ENCODE peak calls at places on chromosomes 13 and 19, in seven cellular contexts. X is mammary epithelial cell, F is mesenchymal stem cell, H is DND-41, S is K562, I is PC-9, D is fibroblast of lung. A is an unnamed sample. For H3K4me1, the result is how much of the 10 kb centered on the place peaks cover.

GRCh38 chr13:109344552-109345157 is 441.7 kb downstream of the IRS2 start:
- DNase-seq in D (peak), F (peak), S (no peak), H (no peak), I (no peak), X (peak), A (no peak)

GRCh38 chr13:45695198-45695730 is 6.9 kb upstream of the CBY2 start:
- DNase-seq in H (no peak), S (no peak), I (no peak), D (peak), X (no peak), F (no peak), A (no peak)

GRCh38 chr19:3683405-3683865 is 16.8 kb downstream of the PIP5K1C start:
- DNase-seq in F (peak), X (no peak), H (no peak), D (peak), S (peak), I (no peak), A (no peak)

GRCh38 chr13:47901451-47901850 is 99.6 kb downstream of the SUCLA2 start:
- DNase-seq in I (no peak), X (no peak), S (no peak), D (peak), F (peak), H (no peak), A (no peak)

GRCh38 chr13:46492946-46493345 is 60.0 kb upstream of the LRCH1 start:
- DNase-seq in I (peak), D (peak), S (peak), H (peak), F (peak), X (peak), A (no peak)

GRCh38 chr19:55071913-55072312 is 3.8 kb upstream of the EPS8L1 start:
- DNase-seq in F (no peak), D (no peak), X (no peak), S (no peak), H (no peak), I (no peak), A (no peak)

GRCh38 chr13:99983401-99984133 is 2.0 kb downstream of the ZIC2 start:
- DNase-seq in X (no peak), D (no peak), S (no peak), F (peak), H (no peak), I (no peak), A (no peak)

GRCh38 chr13:93859666-93860065 is 619.8 kb downstream of the DCT start:
- DNase-seq in I (no peak), X (no peak), D (peak), H (no peak), S (no peak), F (peak), A (no peak)

GRCh38 chr19:13981021-13981420 is 25.1 kb downstream of the RFX1 start:
- DNase-seq in I (no peak), X (no peak), D (no peak), F (no peak), S (no peak), H (no peak), A (no peak)

GRCh38 chr19:13817615-13818371 is 22.6 kb downstream of the ZSWIM4 start:
- DNase-seq in I (no peak), S (peak), F (peak), D (no peak), H (no peak), X (no peak), A (no peak)

GRCh38 chr19:2726904-2727639 is 5.9 kb upstream of the DIRAS1 start:
- DNase-seq in S (no peak), H (no peak), I (peak), D (no peak), F (no peak), X (no peak), A (no peak)

GRCh38 chr13:48790199-48790598 is 136.5 kb downstream of the CYSLTR2 start:
- DNase-seq in D (no peak), S (no peak), X (no peak), F (no peak), I (no peak), H (no peak), A (no peak)

GRCh38 chr19:38168632-38169031 is 55.4 kb downstream of the DPF1 start:
- DNase-seq in D (no peak), H (no peak), S (no peak), X (no peak), F (no peak), I (no peak), A (no peak)

GRCh38 chr13:79457948-79458347 is 23.0 kb upstream of the NDFIP2 start:
- DNase-seq in F (peak), S (peak), X (peak), H (no peak), D (peak), I (no peak), A (no peak)

GRCh38 chr13:51945149-51945548 is 66.1 kb downstream of the ATP7B start:
- DNase-seq in D (no peak), H (no peak), I (no peak), F (no peak), S (no peak), X (no peak), A (no peak)

GRCh38 chr13:91722267-91722884 is 324.0 kb downstream of the GPC5 start:
- DNase-seq in I (no peak), H (no peak), D (peak), X (peak), F (peak), S (peak), A (no peak)

GRCh38 chr13:24854311-24854710 is 90.3 kb downstream of the RNF17 start:
- DNase-seq in H (no peak), S (no peak), F (no peak), X (peak), I (no peak), D (no peak), A (no peak)

GRCh38 chr13:41246969-41247750 is 16.2 kb downstream of the MTRF1 start:
- DNase-seq in X (no peak), D (no peak), I (no peak), H (no peak), S (no peak), F (no peak), A (no peak)

GRCh38 chr13:61286148-61286745 is 129.4 kb downstream of the PCDH20 start:
- DNase-seq in S (no peak), H (peak), D (no peak), F (no peak), X (no peak), I (peak), A (no peak)

GRCh38 chr19:17077447-17078028 is 2.0 kb downstream of the MYO9B start:
- DNase-seq in X (peak), H (no peak), D (no peak), I (no peak), S (no peak), F (no peak), A (no peak)
- H3K4me1 ChIP-seq in X (under half), H (under half), D (under half), I (under half), S (under half), F (under half), A (under half)

GRCh38 chr19:49506575-49507105 is 5.8 kb upstream of the FCGRT start:
- DNase-seq in S (peak), D (no peak), H (peak), I (peak), X (peak), F (peak), A (no peak)
- H2AFZ ChIP-seq in S (peak), D (no peak), H (no peak), I (no peak), X (no peak), F (no peak), A (no peak)

GRCh38 chr19:1016647-1017114 is 4.2 kb downstream of the TMEM259 start:
- DNase-seq in F (peak), I (no peak), X (peak), H (no peak), S (no peak), D (peak), A (no peak)

GRCh38 chr19:1018393-1018792 is 2.5 kb downstream of the TMEM259 start:
- DNase-seq in I (no peak), X (no peak), S (no peak), F (no peak), H (no peak), D (no peak), A (no peak)

GRCh38 chr19:1017906-1018305 is 3.0 kb downstream of the TMEM259 start:
- DNase-seq in S (no peak), X (no peak), F (no peak), I (no peak), D (no peak), H (no peak), A (no peak)

GRCh38 chr19:1015782-1016646 is 4.9 kb downstream of the TMEM259 start:
- DNase-seq in X (no peak), F (no peak), I (no peak), H (no peak), S (no peak), D (no peak), A (no peak)

GRCh38 chr19:1017115-1017905 is 3.6 kb downstream of the TMEM259 start:
- DNase-seq in D (no peak), S (peak), H (no peak), F (no peak), X (no peak), I (peak), A (no peak)
- H3K4me1 ChIP-seq in D (under half), S (under half), H (under half), F (half or more), X (under half), I (under half), A (under half)

DNA sequence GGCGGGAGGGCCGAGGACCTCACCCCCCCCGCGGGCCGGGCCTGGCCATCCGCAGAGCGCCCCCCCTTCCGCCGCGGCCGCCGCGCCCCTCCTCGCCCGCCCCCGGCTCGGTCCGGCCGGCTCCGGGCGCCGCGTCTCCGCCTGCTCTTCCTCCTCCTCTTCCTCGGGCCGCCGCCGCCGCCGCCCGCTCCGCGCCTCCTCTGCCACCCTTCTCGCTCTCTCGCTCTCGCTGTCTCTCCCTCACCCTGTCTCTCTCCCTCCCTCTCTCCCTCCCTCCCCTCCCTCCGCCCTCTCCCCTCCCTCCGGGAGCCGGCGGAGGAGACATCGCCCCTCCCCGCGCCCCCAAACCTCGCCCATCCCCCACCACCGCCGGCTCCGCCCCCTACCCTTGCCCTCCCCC is at the start of gene SHANK1:
- DNase-seq in D (no peak), I (no peak), H (peak), X (no peak), S (peak), F (no peak), A (no peak)
- H2AFZ ChIP-seq in D (no peak), I (no peak), H (no peak), X (no peak), S (no peak), F (no peak), A (no peak)

GRCh38 chr13:110530839-110531499 is 30.6 kb downstream of the RAB20 start:
- DNase-seq in X (no peak), H (no peak), S (no peak), I (no peak), D (no peak), F (no peak), A (no peak)

GRCh38 chr13:110528911-110529310 is 32.6 kb downstream of the RAB20 start:
- DNase-seq in F (no peak), S (no peak), X (no peak), D (no peak), I (no peak), H (no peak), A (no peak)

GRCh38 chr13:110533771-110534670 is 27.5 kb downstream of the RAB20 start:
- DNase-seq in S (no peak), I (no peak), X (no peak), H (no peak), D (no peak), F (no peak), A (no peak)

GRCh38 chr13:110529522-110530311 is 31.8 kb downstream of the RAB20 start:
- DNase-seq in F (no peak), X (no peak), S (no peak), H (no peak), D (no peak), I (no peak), A (no peak)

DNA sequence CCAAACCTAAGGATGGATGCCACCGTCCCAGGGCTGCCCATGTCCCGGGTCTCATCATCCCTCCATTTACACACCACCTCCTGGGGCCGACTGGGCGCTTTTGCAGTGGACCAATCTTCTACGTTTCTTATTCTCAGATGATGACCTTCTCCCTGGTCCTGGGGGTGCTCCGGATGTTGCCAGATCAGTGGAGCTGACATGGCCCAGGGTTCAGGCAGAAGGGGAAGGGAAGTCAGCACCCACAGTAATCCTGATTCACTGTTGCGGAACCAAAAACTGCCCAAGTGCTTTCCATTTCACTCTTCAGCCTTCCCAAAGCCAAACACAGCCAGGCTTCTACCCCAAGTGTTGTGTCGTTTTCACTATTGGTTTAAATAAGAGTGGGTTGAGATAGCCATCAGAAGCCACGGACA is 29.8 kb downstream of the RAB20 start:
- DNase-seq in D (no peak), H (no peak), I (no peak), S (no peak), F (no peak), X (no peak), A (no peak)
- H3K4me1 ChIP-seq in D (under half), H (under half), I (under half), S (under half), F (under half), X (under half), A (under half)

GRCh38 chr19:7480222-7480974 is 8.4 kb downstream of the PEX11G start:
- DNase-seq in S (no peak), F (no peak), H (no peak), D (no peak), X (no peak), I (no peak), A (no peak)
- H2AFZ ChIP-seq in S (peak), F (no peak), H (no peak), D (no peak), X (no peak), I (no peak), A (no peak)

DNA sequence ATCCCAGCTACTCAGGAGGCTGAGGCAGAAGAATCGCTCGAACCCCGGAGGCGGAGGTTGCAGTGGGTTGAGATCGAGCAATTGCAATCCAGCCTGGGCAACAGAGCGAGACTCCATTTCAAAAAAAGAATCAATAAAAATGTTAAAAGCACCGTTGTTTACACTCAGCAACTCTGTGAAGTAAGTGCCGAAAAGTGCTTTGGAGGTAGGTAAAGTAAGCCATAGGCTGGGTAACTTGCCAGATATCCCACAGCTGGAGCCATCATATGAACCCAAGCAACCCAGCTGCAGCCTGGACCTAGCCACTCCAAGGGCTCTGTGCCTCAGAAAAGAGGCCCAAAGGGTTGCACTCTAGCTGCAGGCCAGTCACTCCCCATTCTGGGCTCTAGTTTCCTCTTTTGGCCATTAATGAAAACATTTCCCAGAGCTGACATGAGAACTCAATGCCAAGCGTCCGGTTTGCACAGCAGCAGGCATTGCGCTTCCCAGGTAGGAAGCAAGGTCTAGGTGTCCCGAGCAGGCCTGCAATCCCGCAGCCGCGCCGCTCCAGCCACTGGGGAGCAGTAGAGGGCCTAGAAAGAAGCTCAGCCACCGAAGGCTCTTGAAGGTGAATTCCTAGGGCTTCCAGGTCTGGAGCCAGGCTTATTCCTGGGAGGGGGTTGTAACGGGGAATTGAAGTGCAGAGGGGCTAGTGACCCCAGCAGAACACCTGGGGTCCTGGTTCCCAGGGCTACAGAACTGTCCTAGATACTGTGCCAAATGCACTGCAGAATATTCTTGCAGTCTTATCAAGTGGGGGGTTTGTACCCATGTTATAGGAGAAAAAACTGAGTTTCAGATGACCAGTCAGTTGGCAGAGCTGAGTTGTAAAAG is 4.1 kb upstream of the CD79A start:
- DNase-seq in H (peak), D (peak), I (peak), X (peak), S (no peak), F (peak), A (no peak)
- H3K4me1 ChIP-seq in H (half or more), D (under half), I (under half), X (under half), S (under half), F (under half), A (under half)

GRCh38 chr19:7679771-7680605 is 645 bp upstream of the TRAPPC5 start:
- DNase-seq in H (no peak), F (no peak), I (no peak), X (no peak), D (no peak), S (no peak), A (no peak)
- H2AFZ ChIP-seq in H (peak), F (peak), I (peak), X (peak), D (peak), S (peak), A (peak)

GRCh38 chr19:16328824-16329482 is 4.3 kb downstream of the KLF2 start:
- DNase-seq in I (no peak), X (no peak), D (no peak), H (no peak), F (peak), S (no peak), A (no peak)
- H3K4me1 ChIP-seq in I (under half), X (under half), D (under half), H (under half), F (under half), S (under half), A (under half)

A was measured in keratinocyte.